ENCODE peak calls at places on chromosomes 3 and 15, in four cellular contexts. R, Z, L and W are unnamed samples.

GRCh38 chr3:43061101-43061895 is 44.6 kb downstream of the POMGNT2 start:
- DNase-seq in R (no peak), L (no peak), Z (no peak), W (no peak)

GRCh38 chr3:127307431-127307830 is 19.6 kb upstream of the PRR20G start:
- DNase-seq in R (no peak), Z (no peak), L (no peak), W (peak)

GRCh38 chr3:142151240-142151639 is 1.9 kb upstream of the TFDP2 start:
- DNase-seq in R (no peak), L (no peak), Z (no peak), W (no peak)

GRCh38 chr15:94066046-94066445 is 165.3 kb upstream of the MCTP2 start:
- DNase-seq in L (no peak), Z (no peak), R (no peak), W (no peak)

GRCh38 chr15:76764004-76764403 is 141.1 kb downstream of the SCAPER start:
- DNase-seq in R (no peak), Z (no peak), L (no peak), W (no peak)

GRCh38 chr15:101264911-101265641 is 12.2 kb downstream of the SELENOS start:
- DNase-seq in Z (no peak), L (no peak), R (no peak), W (peak)

GRCh38 chr3:197692641-197693040 is 44.1 kb downstream of the RUBCN start:
- DNase-seq in Z (no peak), L (no peak), R (no peak), W (no peak)

GRCh38 chr3:196793224-196793623 is 53.6 kb downstream of the PAK2 start:
- DNase-seq in R (peak), L (no peak), Z (no peak), W (no peak)

GRCh38 chr15:25527118-25527517 is 88.3 kb upstream of the UBE3A start:
- DNase-seq in Z (no peak), R (no peak), L (no peak), W (no peak)

GRCh38 chr3:188448813-188449212 is 294.9 kb downstream of the LPP start:
- DNase-seq in R (no peak), Z (no peak), L (no peak), W (no peak)

GRCh38 chr15:35166730-35167359 is 81.8 kb upstream of the NANOGP8 start:
- DNase-seq in R (no peak), L (peak), Z (no peak), W (no peak)

GRCh38 chr15:35173444-35174118 is 88.5 kb upstream of the NANOGP8 start:
- DNase-seq in L (peak), Z (no peak), R (peak), W (no peak)

GRCh38 chr15:35167675-35168074 is 82.6 kb upstream of the NANOGP8 start:
- DNase-seq in Z (no peak), L (no peak), R (no peak), W (no peak)

GRCh38 chr15:35170216-35170615 is 85.1 kb upstream of the NANOGP8 start:
- DNase-seq in R (no peak), L (no peak), Z (no peak), W (no peak)

DNA sequence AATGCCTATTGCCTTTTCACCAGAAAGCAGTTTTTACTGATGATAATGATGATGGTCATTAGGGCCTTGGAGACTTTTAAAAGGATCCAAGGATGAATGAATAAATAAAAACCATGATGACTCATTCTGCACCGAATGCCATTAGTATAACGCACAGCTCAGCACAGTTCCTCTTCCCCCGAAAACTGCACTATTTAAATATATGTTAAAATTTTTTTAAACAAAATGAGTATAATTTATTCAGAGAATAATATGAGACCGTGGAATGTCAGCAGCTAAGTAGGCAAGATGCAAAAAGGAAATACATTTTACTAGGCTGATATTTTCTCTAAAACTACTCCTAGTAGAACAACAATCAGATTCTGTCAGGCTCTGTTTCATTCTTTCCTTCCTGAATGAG is 83.4 kb upstream of the NANOGP8 start:
- DNase-seq in R (no peak), L (no peak), Z (no peak), W (no peak)
- TF ChIP-seq CREM in R (no peak), L (no peak), Z (no peak), W (no peak)

DNA sequence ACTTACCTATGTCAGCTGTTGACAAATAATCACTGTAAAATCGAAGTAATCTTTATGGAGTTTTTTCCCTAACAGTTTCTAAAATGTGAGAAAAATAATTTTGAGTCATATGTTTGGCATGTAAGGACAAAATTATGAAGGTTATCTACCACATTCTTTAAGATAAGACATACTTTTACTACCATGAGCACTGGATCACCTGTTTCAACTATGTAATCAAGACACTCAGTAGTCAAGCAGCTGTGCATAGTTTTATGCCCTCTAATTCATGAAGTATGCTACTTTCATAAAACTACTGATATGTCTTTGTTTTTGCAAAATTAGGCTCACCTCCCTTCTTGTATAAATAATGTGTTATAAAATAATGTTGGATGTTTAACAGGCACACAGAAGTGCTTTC is 12.2 kb downstream of the FGF7 start:
- DNase-seq in R (no peak), Z (no peak), L (no peak), W (no peak)
- TF ChIP-seq CREM in R (no peak), Z (no peak), L (no peak), W (no peak)

GRCh38 chr3:28081533-28081947 is 159.9 kb upstream of the CMC1 start:
- DNase-seq in L (no peak), Z (peak), R (no peak), W (peak)
- TF ChIP-seq CREM in L (no peak), Z (no peak), R (no peak), W (no peak)

GRCh38 chr3:120552184-120553020 is 43.7 kb upstream of the NDUFB4 start:
- DNase-seq in R (no peak), L (no peak), Z (no peak), W (no peak)

GRCh38 chr3:120557115-120557514 is 39.0 kb upstream of the NDUFB4 start:
- DNase-seq in L (no peak), R (no peak), Z (no peak), W (no peak)

GRCh38 chr3:120558784-120559227 is 37.3 kb upstream of the NDUFB4 start:
- DNase-seq in L (peak), Z (peak), R (peak), W (peak)

GRCh38 chr3:120554727-120555660 is 41.1 kb upstream of the NDUFB4 start:
- DNase-seq in Z (no peak), R (no peak), L (no peak), W (no peak)

DNA sequence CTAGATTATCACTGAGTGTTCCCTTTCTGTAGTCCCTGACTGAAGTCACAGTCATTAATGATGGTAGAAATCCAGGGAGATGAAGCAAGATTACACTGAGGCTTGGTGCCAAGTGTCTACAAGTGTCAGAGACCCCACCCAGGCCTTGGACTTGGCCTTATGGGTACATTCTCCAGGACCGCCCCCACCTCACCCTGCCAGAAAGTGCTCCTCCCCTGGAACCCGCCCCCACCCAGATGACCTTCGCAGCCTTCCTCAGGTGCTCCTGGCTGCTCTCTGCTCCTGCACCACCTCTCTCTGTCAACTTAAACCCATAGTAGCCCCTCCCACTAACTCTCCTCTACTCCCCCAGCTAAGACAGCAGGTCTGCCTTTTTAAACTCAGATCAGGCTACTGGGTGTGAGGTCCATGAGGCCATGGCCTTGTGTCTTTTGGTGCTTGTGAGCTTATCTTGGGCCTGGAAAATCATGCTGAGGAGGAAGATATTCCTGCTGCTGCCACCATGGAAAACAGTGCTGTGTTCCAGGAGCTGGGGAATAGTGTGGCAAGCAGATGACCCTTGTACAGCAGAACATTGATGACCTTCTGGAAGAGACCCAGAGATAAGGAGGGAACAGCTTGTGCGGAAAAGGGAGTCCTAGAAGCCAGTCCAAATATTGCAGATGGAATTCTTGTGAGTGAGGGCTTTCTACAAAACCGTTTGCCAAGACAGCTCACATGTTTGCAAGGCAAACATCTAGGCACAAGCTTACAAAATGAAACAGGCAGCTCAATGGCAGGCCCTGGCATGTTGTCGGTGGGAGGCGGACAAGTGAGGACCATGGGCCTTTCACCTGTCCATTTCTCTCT is 40.3 kb upstream of the NDUFB4 start:
- DNase-seq in R (no peak), Z (no peak), L (no peak), W (no peak)
- TF ChIP-seq CREM in R (no peak), Z (no peak), L (no peak), W (no peak)

DNA sequence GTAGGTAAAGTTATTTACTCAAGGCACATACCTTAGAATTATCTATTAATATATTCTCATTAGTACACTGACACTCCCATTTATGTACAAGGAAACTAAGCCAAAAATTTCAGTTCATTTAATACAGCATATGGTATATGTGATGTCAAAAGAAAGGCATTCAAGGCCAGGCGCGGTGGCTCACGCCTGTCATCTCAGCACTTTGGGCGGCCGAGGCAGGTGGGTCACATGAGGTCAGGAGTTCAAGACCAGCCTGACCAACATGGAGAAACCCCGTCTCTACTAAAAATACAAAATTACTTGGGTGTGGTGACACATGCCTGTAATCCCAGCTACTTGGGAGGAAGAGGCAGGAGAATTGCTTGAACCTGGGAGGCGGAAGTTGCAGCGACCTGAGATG is 435.2 kb downstream of the GBE1 start:
- DNase-seq in Z (no peak), R (no peak), L (no peak), W (no peak)
- TF ChIP-seq CREM in Z (no peak), R (no peak), L (no peak), W (no peak)

GRCh38 chr3:88433572-88433971 is 283.8 kb downstream of the C3orf38 start:
- DNase-seq in L (no peak), R (no peak), Z (no peak), W (peak)
- TF ChIP-seq CREM in L (no peak), R (no peak), Z (no peak), W (no peak)

DNA sequence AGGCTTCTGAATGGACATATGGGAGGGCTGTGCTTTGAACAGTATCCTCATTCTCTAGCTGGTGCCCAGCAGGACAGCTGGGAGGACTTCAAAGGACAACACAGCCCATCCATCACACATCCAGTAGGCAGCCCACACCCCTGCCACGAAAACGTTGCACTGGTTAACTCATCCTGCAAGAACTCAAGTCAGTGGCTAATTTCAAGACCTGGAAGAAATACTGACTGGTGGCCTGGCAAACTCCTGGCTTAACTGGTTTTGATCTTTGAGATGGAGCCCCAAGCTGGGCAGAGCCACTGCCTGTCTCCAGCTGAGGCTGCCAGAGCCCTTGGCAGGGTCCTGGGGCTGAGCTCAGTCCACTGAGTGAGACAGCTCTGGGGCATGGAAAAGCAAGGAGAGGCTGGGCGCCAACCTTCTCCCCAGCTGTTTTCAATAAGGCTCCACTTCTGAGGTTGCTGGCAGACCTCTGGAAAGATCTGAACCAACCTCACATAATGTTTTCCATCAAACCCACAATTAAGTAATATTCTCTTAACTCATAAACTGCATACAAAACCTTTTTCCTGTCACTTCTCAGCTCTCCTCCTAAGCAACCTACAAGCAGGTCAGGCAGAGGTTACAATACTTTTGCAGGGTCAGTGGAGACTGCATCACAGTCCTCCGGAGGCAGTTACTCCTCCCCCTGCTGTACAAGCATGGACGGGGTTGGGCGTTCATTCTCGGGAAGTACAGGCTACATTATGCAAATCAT is 110.3 kb downstream of the MYLK start:
- DNase-seq in R (no peak), Z (no peak), L (no peak), W (no peak)
- TF ChIP-seq CREM in R (no peak), Z (no peak), L (no peak), W (no peak)

GRCh38 chr3:13152826-13153710 is 79.8 kb upstream of the IQSEC1 start:
- DNase-seq in L (no peak), Z (no peak), R (no peak), W (no peak)
- TF ChIP-seq CREM in L (no peak), Z (no peak), R (no peak), W (no peak)

DNA sequence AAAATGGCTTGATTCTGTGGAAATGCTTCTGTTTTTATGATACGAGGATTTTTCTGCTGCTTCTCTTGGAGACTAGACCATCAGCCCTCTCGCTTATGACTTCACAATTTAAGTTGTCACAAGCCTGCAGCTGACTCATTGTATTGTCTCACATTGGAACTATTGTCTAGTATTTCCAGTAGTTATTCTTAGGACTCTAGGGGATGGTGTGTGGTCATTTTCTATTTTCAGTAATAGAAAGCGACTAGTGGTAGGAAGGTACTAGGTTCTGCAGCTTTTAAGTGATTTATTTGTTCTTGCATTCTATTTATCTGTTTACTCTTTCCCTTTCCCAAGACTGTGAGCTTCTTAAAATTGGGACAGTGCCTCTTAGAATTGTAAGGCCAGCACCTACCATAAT is 66.3 kb upstream of the CRTC3 start:
- DNase-seq in Z (no peak), L (no peak), R (no peak), W (no peak)
- TF ChIP-seq CREM in Z (no peak), L (no peak), R (no peak), W (peak)